ENCODE peak calls at places on chromosomes 13 and 19, in six cellular contexts. P is GM12865, B is head of caudate nucleus, X is GM19239, V is memory B cell, G is small intestine. S is an unnamed sample.
A peak's percentile ranks its signal among the peaks of the same experiment; 100 is the strongest.

GRCh38 chr13:98335721-98336120 is 158.7 kb upstream of the RNF113B start:
- DNase-seq in P (no peak), B (no peak), X (no peak), V (no peak), G (no peak), S (no peak)

GRCh38 chr13:106736941-106737340 is 169.0 kb upstream of the ARGLU1 start:
- DNase-seq in P (no peak), B (no peak), X (no peak), V (no peak), G (no peak), S (no peak)

GRCh38 chr13:38328699-38329098 is 21.0 kb upstream of the UFM1 start:
- DNase-seq in P (no peak), B (no peak), X (no peak), V (no peak), G (no peak), S (no peak)

GRCh38 chr13:107216046-107216715 is 648.2 kb upstream of the ARGLU1 start:
- DNase-seq in P (no peak), B (no peak), X (no peak), V (no peak), G (no peak), S (no peak)

GRCh38 chr13:49454388-49455015 is 10.4 kb downstream of the SETDB2 start:
- DNase-seq in P (peak; percentile 79), B (no peak), X (no peak), V (no peak), G (no peak), S (no peak)

GRCh38 chr13:71213252-71213821 is 653.7 kb downstream of the DACH1 start:
- DNase-seq in P (peak; percentile 12), B (no peak), X (no peak), V (no peak), G (no peak), S (no peak)

GRCh38 chr19:51246153-51246552 is 4.7 kb upstream of the SIGLECL1 start:
- DNase-seq in P (no peak), B (no peak), X (no peak), V (no peak), G (peak; percentile 2), S (no peak)

GRCh38 chr19:23261496-23262020 is 11.4 kb upstream of the ZNF724 start:
- DNase-seq in P (no peak), B (no peak), X (no peak), V (no peak), G (no peak), S (no peak)

GRCh38 chr13:20995245-20995829 is 66.0 kb downstream of the LATS2 start:
- DNase-seq in P (no peak), B (no peak), X (no peak), V (no peak), G (no peak), S (no peak)

GRCh38 chr19:43719918-43720317 is 4.0 kb downstream of the IRGC start:
- DNase-seq in P (no peak), B (no peak), X (no peak), V (no peak), G (no peak), S (no peak)

GRCh38 chr19:6250024-6250605 is 29.7 kb downstream of the MLLT1 start:
- DNase-seq in P (no peak), B (no peak), X (no peak), V (no peak), G (no peak), S (no peak)

GRCh38 chr13:59677966-59678814 is 485.5 kb downstream of the DIAPH3 start:
- DNase-seq in P (peak; percentile 59), B (no peak), X (peak; percentile 7), V (no peak), G (peak; percentile 60), S (peak; percentile 20)

GRCh38 chr13:30638301-30638700 is 20.6 kb downstream of the USPL1 start:
- DNase-seq in P (no peak), B (no peak), X (no peak), V (no peak), G (no peak), S (no peak)

GRCh38 chr19:10644351-10645007 is 9.7 kb upstream of the ILF3 start:
- DNase-seq in P (peak; percentile 86), B (peak; percentile 90), X (peak; percentile 87), V (peak; percentile 83), G (peak; percentile 78), S (peak; percentile 89)